ENCODE peak calls at places on chromosome 11, in nine cellular contexts. D is ascending aorta, A is substantia nigra, R is heart right ventricle, G is thoracic aorta, H is tibial artery, E is aorta, J is mammary epithelial cell, O is OCI-LY7. L is an unnamed sample.

GRCh38 chr11:66685276-66686099 is 7.8 kb upstream of the RBM4B start:
- DNase-seq in D (no peak), R (no peak), J (no peak), H (no peak), O (no peak), A (no peak), G (no peak), E (no peak), L (no peak)

GRCh38 chr11:63944987-63945386 is 6.2 kb downstream of the NAA40 start:
- DNase-seq in R (peak; percentile 34), J (no peak), O (no peak), G (peak; percentile 12), A (no peak), E (no peak), H (peak; percentile 34), D (peak; percentile 70), L (peak; percentile 46)

GRCh38 chr11:833849-834311 is 1.1 kb downstream of the CD151 start:
- DNase-seq in D (peak; percentile 86), E (no peak), H (no peak), A (no peak), G (no peak), J (peak; percentile 45), O (no peak), R (no peak), L (no peak)

GRCh38 chr11:69650081-69650831 is 9.3 kb downstream of the CCND1 start:
- DNase-seq in H (no peak), E (no peak), D (peak; percentile 58), J (no peak), A (no peak), O (no peak), R (no peak), G (no peak), L (peak; percentile 16)

GRCh38 chr11:503179-503981 is 3.7 kb downstream of the RNH1 start:
- DNase-seq in R (no peak), O (no peak), G (no peak), D (peak; percentile 82), J (no peak), E (peak; percentile 89), H (peak; percentile 76), A (no peak), L (peak; percentile 86)

GRCh38 chr11:69385832-69386415 is 92.0 kb downstream of the MYEOV start:
- DNase-seq in O (no peak), D (peak; percentile 54), H (no peak), G (no peak), A (no peak), R (no peak), E (no peak), J (no peak), L (peak; percentile 34)

GRCh38 chr11:130150790-130151189 is 8.8 kb upstream of the ST14 start:
- DNase-seq in A (no peak), G (no peak), R (no peak), H (no peak), E (no peak), J (no peak), D (no peak), O (no peak), L (no peak)

GRCh38 chr11:110123003-110123402 is 29.8 kb downstream of the ZC3H12C start:
- DNase-seq in O (no peak), E (no peak), H (no peak), G (no peak), A (no peak), R (no peak), D (no peak), J (no peak), L (no peak)

GRCh38 chr11:77665240-77665965 is 27.8 kb upstream of the CLNS1A start:
- DNase-seq in A (no peak), R (no peak), G (no peak), E (no peak), H (no peak), J (no peak), O (no peak), D (no peak), L (no peak)

GRCh38 chr11:15901046-15901445 is 455.3 kb downstream of the SOX6 start:
- DNase-seq in O (no peak), H (no peak), R (peak; percentile 21), G (no peak), D (no peak), A (no peak), J (no peak), E (no peak), L (peak; percentile 81)

GRCh38 chr11:65417702-65418430 is 4.7 kb upstream of the NEAT1 start:
- DNase-seq in A (no peak), R (no peak), E (peak; percentile 81), O (peak; percentile 56), D (peak; percentile 85), J (peak; percentile 13), H (peak; percentile 64), G (no peak), L (peak; percentile 66)

DNA sequence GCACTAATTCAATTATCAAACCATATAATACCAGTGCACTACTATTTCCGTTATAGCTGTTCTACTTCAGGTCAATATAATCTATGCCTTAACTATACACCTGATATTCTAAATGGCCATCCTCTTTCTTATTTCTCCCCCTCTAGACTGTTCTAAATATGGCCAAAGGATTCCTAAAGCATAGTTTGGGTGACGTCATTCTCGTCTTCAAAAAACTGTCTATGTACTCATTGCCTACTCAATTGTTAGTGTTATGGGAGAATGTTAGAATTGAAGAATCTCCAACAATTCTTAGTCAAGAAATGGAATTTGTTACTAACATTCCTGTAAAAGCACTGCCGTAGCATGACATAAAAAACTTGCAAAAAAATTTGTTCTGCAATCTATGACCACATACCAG is 431.1 kb upstream of the ANO3 start:
- DNase-seq in O (no peak), G (no peak), H (no peak), E (no peak), A (no peak), R (no peak), J (no peak), D (no peak), L (no peak)
- H3K27ac ChIP-seq in O (no peak overlapping the region), G (no peak overlapping the region), H (no peak overlapping the region), E (no peak overlapping the region), A (no peak overlapping the region), R (no peak overlapping the region), J (no peak overlapping the region), D (no peak overlapping the region), L (no peak overlapping the region)

GRCh38 chr11:59173080-59173963 is 1.4 kb downstream of the DTX4 start:
- DNase-seq in O (no peak), R (peak; percentile 24), G (no peak), E (peak; percentile 57), H (no peak), J (peak; percentile 48), A (peak; percentile 37), D (no peak), L (peak; percentile 65)

GRCh38 chr11:59173964-59174663 is 2.2 kb downstream of the DTX4 start:
- DNase-seq in E (no peak), O (no peak), R (no peak), H (no peak), J (peak; percentile 78), D (no peak), A (no peak), G (no peak), L (no peak)

GRCh38 chr11:59176330-59176729 is 4.4 kb downstream of the DTX4 start:
- DNase-seq in R (no peak), J (no peak), H (no peak), A (no peak), D (no peak), O (no peak), E (no peak), G (no peak), L (no peak)

GRCh38 chr11:59174664-59175033 is 2.7 kb downstream of the DTX4 start:
- DNase-seq in G (no peak), J (peak; percentile 94), R (no peak), O (no peak), H (no peak), D (no peak), E (no peak), A (no peak), L (no peak)

GRCh38 chr11:59175104-59175503 is 3.2 kb downstream of the DTX4 start:
- DNase-seq in R (no peak), A (no peak), H (no peak), G (no peak), E (no peak), O (no peak), D (no peak), J (no peak), L (no peak)
- H3K27ac ChIP-seq in R (no peak overlapping the region), A (peak overlapping the region; percentile 99), H (no peak overlapping the region), G (no peak overlapping the region), E (no peak overlapping the region), O (no peak overlapping the region), D (peak overlapping the region; percentile 3), J (peak overlapping the region; percentile 92), L (no peak overlapping the region)

GRCh38 chr11:47261291-47261800 is 3.5 kb downstream of the NR1H3 start:
- DNase-seq in O (no peak), G (no peak), D (no peak), R (no peak), A (no peak), J (no peak), E (no peak), H (no peak), L (no peak)

GRCh38 chr11:47257518-47258316 is at the start of gene NR1H3:
- DNase-seq in D (peak; percentile 86), H (peak; percentile 81), G (no peak), J (peak; percentile 14), E (peak; percentile 89), R (peak; percentile 80), A (no peak), O (peak; percentile 28), L (peak; percentile 96)

GRCh38 chr11:47258317-47258902 is 614 bp downstream of the NR1H3 start:
- DNase-seq in G (no peak), R (no peak), H (no peak), O (no peak), D (no peak), A (no peak), J (no peak), E (no peak), L (no peak)

GRCh38 chr11:47260366-47260765 is 2.6 kb downstream of the NR1H3 start:
- DNase-seq in E (no peak), H (no peak), O (no peak), J (no peak), A (no peak), D (no peak), G (no peak), R (no peak), L (no peak)

GRCh38 chr11:47259178-47259977 is 1.6 kb downstream of the NR1H3 start:
- DNase-seq in H (no peak), G (no peak), E (no peak), O (peak; percentile 72), A (no peak), R (peak; percentile 45), D (no peak), J (no peak), L (no peak)
- H3K27ac ChIP-seq in H (no peak overlapping the region), G (no peak overlapping the region), E (no peak overlapping the region), O (no peak overlapping the region), A (no peak overlapping the region), R (peak overlapping the region; percentile 84), D (no peak overlapping the region), J (no peak overlapping the region), L (peak overlapping the region; percentile 49)

DNA sequence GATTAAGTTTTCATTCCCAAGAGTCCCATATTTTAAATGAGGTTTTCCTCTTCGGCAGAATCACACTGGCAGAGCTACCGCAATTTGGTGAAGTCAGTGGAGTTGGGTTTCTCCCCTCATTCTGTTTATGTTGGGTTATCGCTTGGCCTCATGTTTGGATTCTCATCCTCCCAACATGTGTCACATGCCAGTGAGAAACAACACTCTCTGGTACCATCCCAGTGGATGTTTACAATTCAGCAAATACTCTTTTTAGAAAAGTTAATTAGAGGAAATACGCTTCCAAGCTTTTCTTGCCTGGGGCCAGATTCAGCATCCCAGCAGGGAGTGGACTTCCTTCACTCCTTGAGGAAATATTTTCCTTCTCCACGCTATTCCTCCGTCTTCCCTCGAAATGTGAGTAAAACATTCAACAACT is 2.1 kb downstream of the PAMR1 start:
- DNase-seq in R (no peak), O (no peak), H (no peak), E (no peak), J (no peak), D (no peak), A (no peak), G (no peak), L (no peak)
- H3K27ac ChIP-seq in R (peak overlapping the region; percentile 4), O (no peak overlapping the region), H (no peak overlapping the region), E (no peak overlapping the region), J (no peak overlapping the region), D (no peak overlapping the region), A (no peak overlapping the region), G (no peak overlapping the region), L (no peak overlapping the region)

L was measured in right cardiac atrium.